ENCODE peak calls at places on chromosomes 12 and 14, in seven cellular contexts. F is prostate gland, X is IMR-90, C is GM12891, Z is A549, R is lower leg skin, K is adrenal gland. H is an unnamed sample.

GRCh38 chr12:65188179-65188709 is 18.9 kb downstream of the LEMD3 start:
- DNase-seq in R (no peak), F (no peak), Z (no peak), X (peak; percentile 4), C (no peak), K (no peak), H (no peak)

GRCh38 chr12:16369156-16369555 is 21.7 kb downstream of the MGST1 start:
- DNase-seq in C (no peak), R (no peak), Z (no peak), F (no peak), X (peak; percentile 24), K (no peak), H (no peak)

GRCh38 chr14:63454863-63455622 is 88.1 kb downstream of the PPP2R5E start:
- DNase-seq in C (no peak), X (peak; percentile 54), K (no peak), R (no peak), F (no peak), Z (no peak), H (no peak)

GRCh38 chr14:56145181-56145580 is 27.0 kb downstream of the PELI2 start:
- DNase-seq in Z (no peak), C (no peak), X (no peak), F (no peak), R (no peak), K (no peak), H (no peak)

GRCh38 chr12:101051901-101052550 is 158.0 kb downstream of the SLC5A8 start:
- DNase-seq in R (no peak), K (no peak), Z (peak; percentile 48), C (no peak), X (peak; percentile 81), F (no peak), H (peak; percentile 40)

GRCh38 chr12:102118874-102119273 is 1.0 kb downstream of the NUP37 start:
- DNase-seq in R (no peak), C (no peak), X (peak; percentile 33), K (no peak), F (no peak), Z (no peak), H (no peak)

GRCh38 chr12:5796171-5797091 is 148.6 kb downstream of the ANO2 start:
- DNase-seq in Z (peak; percentile 17), X (peak; percentile 30), F (no peak), R (no peak), C (peak; percentile 11), K (no peak), H (peak; percentile 35)

GRCh38 chr14:55957950-55958349 is 160.3 kb upstream of the PELI2 start:
- DNase-seq in K (no peak), F (no peak), C (no peak), Z (no peak), X (no peak), R (no peak), H (no peak)

GRCh38 chr14:74670726-74671125 is 42.2 kb downstream of the AREL1 start:
- DNase-seq in K (no peak), R (no peak), X (peak; percentile 82), F (no peak), Z (no peak), C (no peak), H (no peak)

GRCh38 chr12:34304001-34304400 is 281.7 kb downstream of the ALG10 start:
- DNase-seq in F (no peak), X (no peak), Z (no peak), R (no peak), C (no peak), K (no peak), H (no peak)

GRCh38 chr12:2393996-2394395 is 341.2 kb downstream of the CACNA1C start:
- DNase-seq in C (no peak), Z (no peak), R (no peak), K (no peak), F (no peak), X (no peak), H (no peak)

GRCh38 chr14:95015046-95015445 is 142.3 kb downstream of the DICER1 start:
- DNase-seq in K (no peak), Z (no peak), X (no peak), F (no peak), C (no peak), R (no peak), H (no peak)

GRCh38 chr14:54480830-54481562 is 7.8 kb downstream of the GMFB start:
- DNase-seq in C (no peak), F (no peak), K (no peak), X (no peak), R (no peak), Z (no peak), H (no peak)

GRCh38 chr14:96634896-96635295 is 132.7 kb downstream of the PAPOLA start:
- DNase-seq in Z (no peak), R (no peak), C (no peak), F (no peak), X (no peak), K (no peak), H (no peak)

GRCh38 chr12:25730489-25731349 is 177.6 kb upstream of the LMNTD1 start:
- DNase-seq in F (no peak), C (no peak), R (no peak), K (no peak), Z (no peak), X (no peak), H (no peak)

GRCh38 chr12:131046813-131047788 is 93.4 kb downstream of the ADGRD1 start:
- DNase-seq in Z (no peak), C (no peak), R (peak; percentile 44), F (no peak), X (no peak), K (no peak), H (no peak)

GRCh38 chr14:96274122-96274910 is 18.3 kb downstream of the BDKRB1 start:
- DNase-seq in C (no peak), R (no peak), X (peak; percentile 97), Z (no peak), K (no peak), F (no peak), H (no peak)

GRCh38 chr14:101859916-101860315 is 98.4 kb downstream of the PPP2R5C start:
- DNase-seq in R (no peak), K (no peak), F (no peak), Z (no peak), C (no peak), X (no peak), H (no peak)

GRCh38 chr14:33271216-33271615 is 332.5 kb downstream of the NPAS3 start:
- DNase-seq in F (no peak), R (no peak), K (no peak), X (no peak), Z (no peak), C (no peak), H (no peak)

GRCh38 chr12:116376354-116377193 is 99.1 kb upstream of the MED13L start:
- DNase-seq in Z (peak; percentile 64), X (peak; percentile 83), R (no peak), K (no peak), F (no peak), C (no peak), H (peak; percentile 37)

DNA sequence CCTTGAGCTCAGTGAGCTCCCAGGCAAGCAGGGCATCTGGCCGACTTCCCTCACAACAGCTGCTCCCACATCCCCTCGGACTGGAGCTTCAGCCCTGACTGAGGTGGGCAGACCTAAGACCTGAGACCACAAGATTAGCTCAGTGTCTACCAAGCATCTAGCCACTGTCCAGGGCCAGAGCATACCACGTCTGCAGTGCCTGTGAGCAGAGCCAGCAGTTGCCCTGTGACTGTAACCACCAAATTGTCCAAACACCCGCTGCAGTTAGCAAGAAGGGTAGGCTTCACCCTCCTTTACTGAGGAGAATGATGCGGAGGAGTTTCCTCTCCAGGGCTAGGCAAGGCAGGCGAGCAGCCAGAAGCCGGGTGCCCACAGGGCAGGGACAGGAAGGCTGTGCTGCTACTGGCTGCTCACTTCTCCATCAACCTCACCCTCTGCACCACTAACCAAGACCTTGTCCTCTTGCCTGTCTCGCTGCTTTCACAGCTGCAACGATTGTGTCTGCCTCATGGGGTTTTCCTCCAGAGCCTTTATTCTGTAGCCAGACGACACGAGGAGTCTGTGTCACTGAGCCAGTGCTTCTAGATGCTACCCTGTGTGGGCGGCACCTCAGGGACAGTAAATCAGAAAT is 53.9 kb downstream of the ANAPC7 start:
- DNase-seq in X (no peak), F (no peak), K (peak; percentile 46), C (no peak), R (no peak), Z (no peak), H (no peak)
- TF ChIP-seq POLR2A in X (no peak), F (no peak), K (no peak), C (peak; percentile 75), R (no peak), Z (no peak), H (no peak)

GRCh38 chr14:23005451-23005850 is 4.5 kb downstream of the C14orf93 start:
- DNase-seq in Z (no peak), C (no peak), K (no peak), X (no peak), F (no peak), R (no peak), H (no peak)

GRCh38 chr14:23009483-23009938 is 432 bp downstream of the C14orf93 start:
- DNase-seq in K (no peak), F (no peak), C (no peak), X (no peak), R (no peak), Z (no peak), H (no peak)

GRCh38 chr14:23005861-23006534 is 3.9 kb downstream of the C14orf93 start:
- DNase-seq in K (no peak), F (no peak), C (no peak), X (peak; percentile 40), R (no peak), Z (no peak), H (no peak)

GRCh38 chr14:23008836-23009235 is 1.1 kb downstream of the C14orf93 start:
- DNase-seq in X (no peak), K (no peak), F (no peak), Z (no peak), C (no peak), R (no peak), H (no peak)

GRCh38 chr14:23006544-23007419 is 3.2 kb downstream of the C14orf93 start:
- DNase-seq in C (peak; percentile 80), K (peak; percentile 97), R (peak; percentile 97), X (peak; percentile 97), F (peak; percentile 97), Z (peak; percentile 97), H (peak; percentile 76)
- TF ChIP-seq POLR2A in C (peak; percentile 86), K (peak; percentile 89), R (no peak), X (peak; percentile 70), F (peak; percentile 91), Z (peak; percentile 81), H (peak; percentile 74)

GRCh38 chr12:123670882-123671728 is at the start of gene TCTN2:
- DNase-seq in Z (peak; percentile 100), F (peak; percentile 95), C (peak; percentile 98), K (peak; percentile 93), X (peak; percentile 87), R (peak; percentile 94), H (peak; percentile 94)
- TF ChIP-seq POLR2A in Z (peak; percentile 39), F (peak; percentile 24), C (no peak), K (no peak), X (no peak), R (no peak), H (peak; percentile 46)

DNA sequence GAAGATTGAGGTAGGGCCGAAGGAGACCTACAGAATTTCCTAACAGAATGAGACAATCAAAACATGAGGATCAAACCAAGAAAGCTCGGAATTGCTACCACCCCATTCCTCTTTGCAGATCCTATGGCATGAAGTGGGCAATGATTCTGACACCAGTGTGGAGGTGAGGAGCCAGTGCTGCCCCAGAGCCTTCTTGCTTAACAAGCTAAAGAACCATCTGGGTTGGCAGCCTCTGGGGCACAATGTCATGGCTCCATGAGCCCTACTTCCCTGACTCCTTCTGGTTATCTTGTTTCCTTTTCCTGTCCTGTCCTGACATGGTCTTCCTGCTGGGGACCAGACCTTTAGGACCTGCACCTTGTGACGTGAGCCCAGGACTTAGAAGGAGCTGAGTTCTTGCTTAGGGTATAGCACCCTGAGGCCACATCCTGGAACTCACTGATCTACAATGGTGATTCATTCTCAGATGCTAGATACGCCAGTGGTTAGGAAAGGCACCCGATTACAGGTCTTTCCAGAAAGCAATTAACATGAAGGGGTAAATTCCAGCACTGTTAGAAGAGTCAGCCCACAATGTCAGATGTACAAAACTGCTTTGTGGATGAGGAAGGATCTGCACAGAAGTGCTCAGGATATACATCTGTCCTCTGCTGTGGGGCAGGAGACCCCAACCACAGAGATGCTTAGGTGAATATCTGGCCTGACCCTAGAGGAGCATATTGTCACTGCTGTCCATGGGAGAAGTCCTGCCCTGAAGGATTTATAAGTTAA is 324.2 kb downstream of the ZFP36L1 start:
- DNase-seq in K (no peak), X (no peak), F (no peak), Z (no peak), R (no peak), C (no peak), H (no peak)
- TF ChIP-seq POLR2A in K (no peak), X (no peak), F (no peak), Z (no peak), R (no peak), C (no peak), H (no peak)

H was measured in H54.